ENCODE peak calls at places on chromosomes 16 and 17, in four cellular contexts. C is H1, B is GM12878, T is HepG2. S is an unnamed sample.
A peak's percentile ranks its signal among the peaks of the same experiment; 100 is the strongest.

GRCh38 chr17:68719431-68719830 is 118.3 kb upstream of the FAM20A start:
- DNase-seq in C (no peak), B (no peak), T (no peak), S (no peak)

GRCh38 chr17:7263801-7264078 is 1.5 kb upstream of the CLDN7 start:
- DNase-seq in C (no peak), B (no peak), T (no peak), S (no peak)

GRCh38 chr16:85384831-85385462 is 228.2 kb upstream of the GSE1 start:
- DNase-seq in C (peak; percentile 56), B (no peak), T (no peak), S (no peak)

GRCh38 chr16:73166972-73167550 is 119.1 kb upstream of the ZFHX3 start:
- DNase-seq in C (no peak), B (no peak), T (no peak), S (no peak)

GRCh38 chr16:81429045-81429521 is 15.5 kb upstream of the CMIP start:
- DNase-seq in C (no peak), B (no peak), T (peak; percentile 76), S (peak; percentile 66)

GRCh38 chr16:87963400-87963799 is 12.2 kb downstream of the BANP start:
- DNase-seq in C (no peak), B (no peak), T (no peak), S (no peak)

GRCh38 chr17:39462644-39463375 is 1.5 kb downstream of the CDK12 start:
- DNase-seq in C (peak; percentile 46), B (no peak), T (no peak), S (peak; percentile 35)

GRCh38 chr16:4682616-4683254 is 10.6 kb upstream of the NUDT16L1 start:
- DNase-seq in C (peak; percentile 90), B (no peak), T (peak; percentile 65), S (peak; percentile 64)

GRCh38 chr16:14409563-14409962 is 220.5 kb downstream of the PARN start:
- DNase-seq in C (no peak), B (no peak), T (peak; percentile 72), S (no peak)

GRCh38 chr16:74921051-74921450 is 63.9 kb downstream of the WDR59 start:
- DNase-seq in C (no peak), B (no peak), T (no peak), S (no peak)

GRCh38 chr16:53415504-53415903 is 18.8 kb upstream of the RBL2 start:
- DNase-seq in C (no peak), B (no peak), T (peak; percentile 31), S (peak; percentile 23)

GRCh38 chr17:47273245-47273644 is 19.6 kb downstream of the ITGB3 start:
- DNase-seq in C (no peak), B (no peak), T (no peak), S (no peak)

GRCh38 chr16:24255446-24256352 is at the start of gene CACNG3:
- DNase-seq in C (peak; percentile 96), B (no peak), T (peak; percentile 37), S (peak; percentile 83)

GRCh38 chr17:7293821-7294613 is 422 bp downstream of the YBX2 start:
- DNase-seq in C (peak; percentile 86), B (no peak), T (peak; percentile 49), S (peak; percentile 67)

GRCh38 chr17:67433248-67433924 is 56.3 kb downstream of the PITPNC1 start:
- DNase-seq in C (no peak), B (no peak), T (no peak), S (no peak)

GRCh38 chr17:52157603-52158449 is 688 bp downstream of the CA10 start:
- DNase-seq in C (peak; percentile 72), B (no peak), T (no peak), S (no peak)

GRCh38 chr17:82014432-82014831 is 8.2 kb downstream of the CENPX start:
- DNase-seq in C (no peak), B (no peak), T (no peak), S (no peak)

GRCh38 chr16:69565611-69566436 is at the start of gene NFAT5:
- DNase-seq in C (peak; percentile 98), B (no peak), T (peak; percentile 92), S (peak; percentile 92)

GRCh38 chr16:66248096-66248495 is 118.4 kb upstream of the CDH5 start:
- DNase-seq in C (no peak), B (no peak), T (no peak), S (no peak)

GRCh38 chr17:58277107-58277506 is 3.6 kb downstream of the MPO start:
- DNase-seq in C (no peak), B (no peak), T (no peak), S (peak; percentile 64)

GRCh38 chr17:17403899-17404576 is 72.8 kb upstream of the MED9 start:
- DNase-seq in C (no peak), B (no peak), T (no peak), S (no peak)

GRCh38 chr17:42422412-42422957 is 571 bp downstream of the CAVIN1 start:
- DNase-seq in C (peak; percentile 70), B (no peak), T (no peak), S (peak; percentile 64)

GRCh38 chr17:79988163-79988971 is 47.3 kb downstream of the TBC1D16 start:
- DNase-seq in C (no peak), B (no peak), T (peak; percentile 99), S (no peak)

GRCh38 chr16:67805718-67806427 is 487 bp downstream of the RANBP10 start:
- DNase-seq in C (no peak), B (no peak), T (no peak), S (no peak)

GRCh38 chr16:27943766-27944165 is 119.7 kb downstream of the GSG1L start:
- DNase-seq in C (no peak), B (no peak), T (no peak), S (no peak)

GRCh38 chr17:19003966-19004600 is 481 bp downstream of the FAM83G start:
- DNase-seq in C (peak; percentile 76), B (no peak), T (peak; percentile 50), S (peak; percentile 65)

GRCh38 chr17:81652901-81653771 is 3.2 kb downstream of the PDE6G start:
- DNase-seq in C (peak; percentile 77), B (no peak), T (no peak), S (peak; percentile 45)

GRCh38 chr17:43644081-43644480 is 17.6 kb downstream of the MEOX1 start:
- DNase-seq in C (no peak), B (no peak), T (no peak), S (no peak)

GRCh38 chr17:8966926-8967325 is 1.4 kb upstream of the PIK3R5 start:
- DNase-seq in C (no peak), B (no peak), T (no peak), S (no peak)

GRCh38 chr17:8963665-8964258 is 1.7 kb downstream of the PIK3R5 start:
- DNase-seq in C (no peak), B (no peak), T (no peak), S (no peak)

GRCh38 chr17:8964801-8965393 is 610 bp downstream of the PIK3R5 start:
- DNase-seq in C (no peak), B (no peak), T (no peak), S (no peak)

GRCh38 chr17:8963017-8963416 is 2.5 kb downstream of the PIK3R5 start:
- DNase-seq in C (no peak), B (no peak), T (no peak), S (no peak)

DNA sequence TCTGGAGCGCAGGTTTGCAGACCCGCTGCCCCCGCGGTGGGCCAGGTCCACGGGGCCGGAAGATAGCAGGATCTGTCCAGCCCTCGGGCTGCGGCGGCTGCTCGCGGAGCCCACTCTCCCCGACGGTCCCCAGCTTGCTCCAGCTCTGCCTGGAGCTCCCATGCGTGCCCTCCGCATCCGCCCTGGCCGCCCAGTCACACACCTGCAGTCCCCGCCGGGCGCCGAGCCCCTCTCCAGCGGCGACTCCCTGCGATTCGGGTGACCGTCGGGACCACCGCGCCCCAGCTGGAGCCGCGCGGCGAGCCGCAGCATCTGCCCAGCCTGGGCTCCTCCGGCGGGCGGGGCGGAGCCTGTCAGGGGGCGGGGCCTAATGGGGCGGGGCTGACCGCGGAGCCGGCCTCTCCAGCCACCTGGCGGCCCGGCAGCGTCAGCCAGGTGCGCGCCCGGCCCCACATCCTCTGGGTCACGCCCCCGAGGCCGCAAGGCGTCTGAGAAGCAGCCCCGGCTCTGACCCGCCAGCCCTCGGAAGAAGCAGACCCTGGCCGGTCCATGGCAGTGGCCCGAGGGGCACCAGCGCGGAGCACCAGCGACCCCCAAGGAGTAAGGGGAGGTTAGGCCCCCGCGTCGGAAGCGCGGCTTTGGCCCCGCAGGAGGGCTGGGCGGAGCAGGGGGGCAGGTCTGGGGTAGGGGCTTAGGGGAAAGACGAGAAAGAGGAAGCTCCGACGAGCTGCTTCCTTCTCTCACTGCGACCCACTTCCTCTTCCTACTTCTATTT is at the start of gene PIK3R5:
- DNase-seq in C (peak; percentile 90), B (no peak), T (no peak), S (peak; percentile 11)
- TF ChIP-seq SIN3A in C (no peak), B (no peak), T (no peak), S (no peak)

DNA sequence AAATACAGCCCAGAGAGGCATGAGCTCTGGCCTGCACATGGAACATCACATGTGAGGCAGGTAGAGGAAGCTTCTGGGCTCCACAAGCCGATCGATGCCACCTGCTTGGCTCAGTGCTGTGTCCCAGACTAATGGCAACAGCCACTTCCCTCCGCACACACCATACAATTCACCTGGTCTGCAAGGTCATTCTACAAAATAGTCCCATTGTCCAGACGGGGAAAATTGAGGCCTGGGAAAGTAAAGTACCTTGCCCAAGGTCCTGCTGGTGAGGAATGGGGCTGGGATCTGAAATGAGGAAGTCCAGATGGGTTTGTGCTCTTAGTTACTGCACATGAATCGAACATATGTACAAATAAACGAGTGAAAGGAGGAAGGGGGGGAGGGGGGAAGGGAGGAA is 88.0 kb downstream of the LITAF start:
- DNase-seq in C (no peak), B (no peak), T (no peak), S (no peak)
- TF ChIP-seq BRCA1 in C (no peak), B (no peak), T (no peak), S (no peak)

DNA sequence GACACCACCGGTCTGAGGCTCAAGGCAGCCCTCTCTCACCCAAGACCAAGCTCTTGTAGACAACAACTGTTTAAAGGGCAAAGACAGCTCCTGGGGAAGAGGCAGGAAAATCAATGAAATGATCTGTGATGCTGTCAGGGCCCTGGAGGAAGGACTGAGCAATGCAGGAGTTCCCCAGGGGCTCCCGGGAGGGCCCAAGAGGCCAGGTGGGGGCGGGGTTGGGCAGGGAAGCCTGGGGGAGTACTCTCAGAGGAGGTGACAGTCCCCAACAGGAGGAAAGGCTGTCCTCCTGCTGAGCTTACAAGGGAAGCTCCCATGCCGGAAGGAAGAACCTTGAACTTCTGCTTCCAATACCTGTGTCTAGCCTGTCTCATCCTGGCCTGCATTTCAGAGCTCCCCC is 8.3 kb upstream of the NOS2 start:
- DNase-seq in C (no peak), B (peak; percentile 24), T (no peak), S (no peak)
- TF ChIP-seq SIN3A in C (no peak), B (no peak), T (no peak), S (no peak)

DNA sequence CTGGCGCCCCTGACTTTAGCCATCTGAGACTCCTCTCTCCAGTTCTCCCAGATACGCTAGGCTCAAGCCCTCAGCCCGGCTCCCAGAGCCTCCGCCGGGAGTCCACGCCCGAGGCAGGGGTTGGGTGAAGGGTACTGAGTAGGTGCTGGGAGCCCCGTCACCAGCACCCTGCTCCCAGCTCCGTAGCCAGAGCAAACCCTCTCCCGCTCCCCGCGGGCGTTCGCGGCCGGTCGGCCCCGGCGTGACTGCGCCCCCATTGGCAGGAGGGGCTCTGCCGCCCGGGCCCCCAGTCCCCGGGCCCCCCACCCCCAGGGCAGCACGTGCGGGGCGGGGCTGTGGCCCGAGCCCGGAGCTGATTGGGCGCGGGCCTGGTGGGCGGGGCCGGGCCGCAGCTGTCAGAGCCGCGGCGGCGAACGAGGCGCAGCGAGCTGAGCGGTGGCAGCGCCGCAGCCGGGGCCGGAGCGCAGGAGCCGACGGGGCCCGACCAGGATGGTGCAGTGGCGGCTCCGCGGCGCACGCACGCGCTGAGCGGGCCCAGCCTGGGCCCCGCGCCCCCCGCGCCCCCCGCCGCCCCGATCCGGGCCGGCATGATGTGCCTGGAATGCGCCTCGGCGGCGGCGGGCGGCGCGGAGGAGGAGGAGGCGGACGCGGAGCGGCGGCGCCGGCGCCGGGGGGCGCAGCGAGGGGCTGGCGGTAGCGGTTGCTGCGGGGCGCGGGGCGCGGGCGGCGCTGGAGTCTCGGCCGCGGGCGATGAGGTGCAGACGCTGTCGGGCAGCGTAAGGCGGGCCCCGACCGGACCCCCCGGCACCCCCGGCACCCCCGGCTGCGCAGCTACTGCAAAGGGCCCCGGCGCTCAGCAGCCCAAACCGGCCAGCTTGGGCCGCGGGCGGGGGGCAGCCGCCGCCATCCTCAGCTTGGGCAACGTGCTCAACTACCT is at the start of gene SPNS2:
- DNase-seq in C (peak; percentile 85), B (no peak), T (no peak), S (peak; percentile 59)
- TF ChIP-seq BRCA1 in C (no peak), B (no peak), T (no peak), S (no peak)